ENCODE peak calls at places on chromosome 9, in ten cellular contexts. J is Peyer's patch, Z is endothelial cell of umbilical vein, T is prostate gland, C is spleen, A is uterus, V is GM12878, H is IMR-90, M is stomach, Y is A549. O is an unnamed sample.
A peak's percentile ranks its signal among the peaks of the same experiment; 100 is the strongest.

GRCh38 chr9:37174247-37174646 is 53.9 kb downstream of the ZCCHC7 start:
- DNase-seq in H (peak; percentile 81), C (no peak), V (no peak), T (no peak), J (no peak), Z (peak; percentile 92), M (no peak), A (no peak), Y (no peak), O (no peak)

GRCh38 chr9:133628766-133629165 is 7.4 kb upstream of the DBH start:
- DNase-seq in M (no peak), C (no peak), Z (no peak), V (no peak), A (no peak), J (no peak), T (no peak), Y (no peak), H (no peak), O (no peak)

GRCh38 chr9:99809586-99810357 is 11.9 kb upstream of the NR4A3 start:
- DNase-seq in M (no peak), J (no peak), Z (no peak), T (no peak), V (no peak), H (no peak), A (no peak), Y (no peak), C (no peak), O (no peak)

GRCh38 chr9:74107692-74108091 is 389.4 kb upstream of the RORB start:
- DNase-seq in Z (no peak), H (no peak), J (no peak), Y (no peak), M (no peak), C (no peak), T (no peak), V (no peak), A (no peak), O (no peak)

GRCh38 chr9:35262064-35262463 is 100.3 kb downstream of the UNC13B start:
- DNase-seq in Z (no peak), T (no peak), M (no peak), Y (no peak), J (no peak), A (no peak), C (no peak), V (no peak), H (no peak), O (no peak)

GRCh38 chr9:83649080-83649479 is 26.1 kb downstream of the IDNK start:
- DNase-seq in M (peak; percentile 74), Y (peak; percentile 64), V (no peak), C (peak; percentile 91), T (peak; percentile 49), J (peak; percentile 87), Z (peak; percentile 32), A (peak; percentile 41), H (peak; percentile 28), O (peak; percentile 78)

GRCh38 chr9:32294051-32294600 is 90.3 kb upstream of the ACO1 start:
- DNase-seq in T (no peak), A (no peak), V (no peak), M (no peak), H (no peak), J (no peak), Z (no peak), Y (no peak), C (no peak), O (no peak)

GRCh38 chr9:71331603-71332002 is 210.2 kb upstream of the TRPM3 start:
- DNase-seq in A (no peak), C (no peak), Z (no peak), Y (no peak), M (no peak), H (no peak), V (no peak), J (no peak), T (no peak), O (no peak)

GRCh38 chr9:15403155-15403554 is 19.5 kb upstream of the SNAPC3 start:
- DNase-seq in J (no peak), H (no peak), V (no peak), Z (no peak), C (no peak), A (no peak), Y (peak; percentile 32), M (no peak), T (no peak), O (peak; percentile 20)

GRCh38 chr9:18708429-18708828 is 234.5 kb downstream of the ADAMTSL1 start:
- DNase-seq in C (no peak), V (no peak), H (no peak), Z (no peak), A (no peak), J (no peak), M (no peak), Y (no peak), T (no peak), O (no peak)

GRCh38 chr9:116207371-116208111 is 54.0 kb downstream of the PAPPA start:
- DNase-seq in V (no peak), Y (no peak), J (no peak), M (no peak), Z (no peak), H (no peak), A (no peak), T (no peak), C (no peak), O (no peak)

GRCh38 chr9:118640836-118641557 is 728.2 kb downstream of the BRINP1 start:
- DNase-seq in M (no peak), Z (no peak), H (no peak), A (no peak), C (no peak), V (no peak), J (no peak), Y (no peak), T (no peak), O (no peak)

GRCh38 chr9:70390922-70391321 is 23.5 kb downstream of the KLF9 start:
- DNase-seq in Y (no peak), Z (peak; percentile 72), J (no peak), V (no peak), H (no peak), C (no peak), T (no peak), A (no peak), M (no peak), O (no peak)

GRCh38 chr9:76868897-76869296 is 37.0 kb downstream of the PRUNE2 start:
- DNase-seq in V (no peak), H (no peak), T (no peak), J (no peak), Z (no peak), Y (no peak), A (no peak), M (no peak), C (no peak), O (no peak)
- H3K4me1 ChIP-seq in V (no peaks in the 10 kb centered on the region), H (peaks cover 12% of the 10 kb centered on the region), T (peaks cover 2% of the 10 kb centered on the region), J (peaks cover 3% of the 10 kb centered on the region), Z (no peaks in the 10 kb centered on the region), Y (peaks cover 16% of the 10 kb centered on the region), A (peaks cover 5% of the 10 kb centered on the region), M (peaks cover 11% of the 10 kb centered on the region), C (no peaks in the 10 kb centered on the region), O (no peaks in the 10 kb centered on the region)

GRCh38 chr9:114140850-114141249 is 14.5 kb upstream of the COL27A1 start:
- DNase-seq in Y (no peak), C (no peak), V (no peak), H (no peak), Z (no peak), M (no peak), A (no peak), J (no peak), T (no peak), O (no peak)
- TF ChIP-seq POLR2A in Y (no peak), C (no peak), V (no peak), H (no peak), Z (no peak), M (no peak), A (no peak), J (no peak), T (no peak), O (no peak)

GRCh38 chr9:121354770-121355169 is 15.3 kb downstream of the STOM start:
- DNase-seq in V (no peak), M (no peak), J (no peak), C (no peak), T (no peak), Y (no peak), H (peak; percentile 83), A (no peak), Z (no peak), O (no peak)

GRCh38 chr9:121358747-121359146 is 11.3 kb downstream of the STOM start:
- DNase-seq in M (no peak), V (no peak), Z (peak; percentile 31), A (no peak), H (no peak), Y (no peak), T (no peak), J (no peak), C (no peak), O (no peak)

GRCh38 chr9:121359358-121360294 is 10.4 kb downstream of the STOM start:
- DNase-seq in J (no peak), T (no peak), C (no peak), V (no peak), H (no peak), A (no peak), Z (no peak), Y (no peak), M (no peak), O (no peak)

GRCh38 chr9:121354141-121354540 is 15.9 kb downstream of the STOM start:
- DNase-seq in V (no peak), C (no peak), A (no peak), J (no peak), M (no peak), T (no peak), H (no peak), Y (no peak), Z (peak; percentile 98), O (no peak)

GRCh38 chr9:121357011-121357410 is 13.0 kb downstream of the STOM start:
- DNase-seq in M (no peak), H (no peak), Z (peak; percentile 61), T (no peak), Y (no peak), C (no peak), J (no peak), V (no peak), A (no peak), O (no peak)
- H3K4me1 ChIP-seq in M (peaks cover 100% of the 10 kb centered on the region), H (peaks cover 19% of the 10 kb centered on the region), Z (peaks cover 93% of the 10 kb centered on the region), T (no peaks in the 10 kb centered on the region), Y (peaks cover 54% of the 10 kb centered on the region), C (peaks cover 100% of the 10 kb centered on the region), J (peaks cover 62% of the 10 kb centered on the region), V (peaks cover 29% of the 10 kb centered on the region), A (peaks cover 4% of the 10 kb centered on the region), O (peaks cover 16% of the 10 kb centered on the region)

GRCh38 chr9:3507395-3508077 is 18.3 kb downstream of the RFX3 start:
- DNase-seq in C (no peak), M (no peak), J (no peak), V (no peak), A (no peak), T (no peak), Z (no peak), Y (no peak), H (no peak), O (no peak)
- TF ChIP-seq POLR2A in C (no peak), M (no peak), J (no peak), V (no peak), A (no peak), T (no peak), Z (no peak), Y (no peak), H (no peak), O (no peak)